ENCODE peak calls at places on chromosomes 6 and 20, in five cellular contexts. L is stomach; W is SJCRH30; M is hepatocyte; E is effector memory CD4-positive, alpha-beta T cell. D is an unnamed sample.

GRCh38 chr6:11975353-11975977 is 36.6 kb upstream of the HIVEP1 start:
- DNase-seq in M (no peak), L (peak; percentile 28), E (no peak), W (peak; percentile 51), D (no peak)

GRCh38 chr6:42200035-42200434 is 5.3 kb upstream of the GUCA1B start:
- DNase-seq in M (peak; percentile 70), W (no peak), L (no peak), E (no peak), D (no peak)

GRCh38 chr6:151494235-151494950 is 576 bp downstream of the CCDC170 start:
- DNase-seq in L (peak; percentile 43), E (no peak), M (peak; percentile 60), W (no peak), D (no peak)

GRCh38 chr20:39103732-39104131 is 141.6 kb downstream of the DHX35 start:
- DNase-seq in L (no peak), M (no peak), E (no peak), W (no peak), D (no peak)

GRCh38 chr6:10588562-10589428 is 67.6 kb downstream of the GCNT2 start:
- DNase-seq in L (no peak), W (no peak), M (no peak), E (no peak), D (no peak)

GRCh38 chr20:5482791-5483190 is 166.0 kb upstream of the PROKR2 start:
- DNase-seq in E (no peak), W (no peak), L (no peak), M (no peak), D (no peak)

GRCh38 chr20:60934724-60935123 is 317.3 kb upstream of the CDH4 start:
- DNase-seq in L (no peak), W (no peak), M (no peak), E (no peak), D (no peak)

GRCh38 chr6:142911395-142911794 is 33.6 kb downstream of the HIVEP2 start:
- DNase-seq in W (no peak), M (no peak), L (no peak), E (no peak), D (no peak)

GRCh38 chr20:6588296-6588695 is 179.2 kb upstream of the BMP2 start:
- DNase-seq in E (no peak), W (peak; percentile 4), L (peak; percentile 40), M (no peak), D (no peak)

GRCh38 chr6:117629119-117629518 is 26.8 kb upstream of the GOPC start:
- DNase-seq in L (no peak), E (no peak), W (no peak), M (no peak), D (no peak)

GRCh38 chr6:127102299-127102698 is 16.2 kb upstream of the RSPO3 start:
- DNase-seq in M (peak; percentile 42), E (no peak), L (no peak), W (no peak), D (no peak)

GRCh38 chr6:75524322-75524972 is 30.8 kb upstream of the FILIP1 start:
- DNase-seq in M (peak; percentile 73), E (no peak), L (no peak), W (peak; percentile 80), D (no peak)

GRCh38 chr20:42589976-42590639 is 599.6 kb downstream of the PTPRT start:
- DNase-seq in E (no peak), M (no peak), W (no peak), L (no peak), D (no peak)

GRCh38 chr20:24986436-24987015 is 6.0 kb downstream of the APMAP start:
- DNase-seq in L (no peak), W (no peak), M (no peak), E (no peak), D (no peak)

GRCh38 chr6:32785781-32786533 is 22.6 kb upstream of the HLA-DQB2 start:
- DNase-seq in W (peak; percentile 78), M (peak; percentile 82), E (peak; percentile 5), L (no peak), D (no peak)

GRCh38 chr6:45421700-45422540 is 44.2 kb upstream of the SUPT3H start:
- DNase-seq in W (peak; percentile 84), L (peak; percentile 57), E (peak; percentile 35), M (peak; percentile 70), D (peak; percentile 37)

DNA sequence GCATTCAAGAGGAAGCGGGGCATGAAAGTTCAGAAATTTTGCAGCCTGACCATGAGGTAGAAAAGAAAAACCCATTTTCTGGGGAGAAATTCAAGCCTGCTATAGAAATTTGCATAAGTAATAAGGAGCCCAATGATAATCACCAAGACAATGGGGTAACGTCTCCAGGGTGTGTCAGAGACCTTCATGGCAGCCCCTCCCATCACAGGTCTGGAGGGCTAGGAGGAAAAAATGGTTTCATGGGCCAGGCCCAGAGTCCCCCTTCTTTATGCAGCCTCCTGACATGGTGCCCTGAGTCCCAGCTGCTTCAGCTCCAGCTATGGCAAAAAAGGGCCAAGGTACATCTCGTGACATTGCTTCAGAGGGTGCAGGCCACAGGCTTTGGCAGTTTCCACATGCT is 618.5 kb downstream of the EYS start:
- DNase-seq in M (no peak), E (no peak), L (no peak), W (no peak), D (no peak)
- H3K9me3 ChIP-seq in M (no peaks in the 10 kb centered on the region), E (no peaks in the 10 kb centered on the region), L (peaks cover 10% of the 10 kb centered on the region), W (no peaks in the 10 kb centered on the region), D (no peaks in the 10 kb centered on the region)

GRCh38 chr20:22274330-22274729 is 310.0 kb downstream of the FOXA2 start:
- DNase-seq in E (no peak), M (no peak), W (no peak), L (no peak), D (no peak)
- H3K9me3 ChIP-seq in E (no peaks in the 10 kb centered on the region), M (no peaks in the 10 kb centered on the region), W (no peaks in the 10 kb centered on the region), L (no peaks in the 10 kb centered on the region), D (no peaks in the 10 kb centered on the region)

GRCh38 chr6:161125591-161125990 is 134.0 kb downstream of the MAP3K4 start:
- DNase-seq in W (no peak), L (no peak), E (no peak), M (no peak), D (no peak)
- H3K9me3 ChIP-seq in W (peaks cover 12% of the 10 kb centered on the region), L (peaks cover 14% of the 10 kb centered on the region), E (no peaks in the 10 kb centered on the region), M (peaks cover 28% of the 10 kb centered on the region), D (no peaks in the 10 kb centered on the region)

DNA sequence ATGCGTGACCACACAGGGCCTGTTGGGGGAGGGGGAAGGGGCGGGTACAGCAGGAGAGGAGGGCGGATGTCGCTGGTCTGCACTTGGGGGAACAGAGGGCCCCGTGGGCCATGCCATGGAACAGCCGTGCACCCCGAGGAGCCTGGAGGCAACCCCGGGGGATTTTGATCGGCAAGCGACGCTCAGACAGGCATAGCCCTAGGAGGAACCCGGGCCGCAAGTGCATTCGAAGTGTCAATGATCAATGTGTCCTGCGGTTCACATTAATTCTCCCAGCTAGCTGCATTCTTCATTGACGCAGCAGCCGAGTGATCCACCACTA is 772.8 kb upstream of the DEFB115 start:
- DNase-seq in W (no peak), M (no peak), L (no peak), E (no peak), D (no peak)
- H3K9me3 ChIP-seq in W (no peaks in the 10 kb centered on the region), M (peaks cover 3% of the 10 kb centered on the region), L (peaks cover 57% of the 10 kb centered on the region), E (no peaks in the 10 kb centered on the region), D (no peaks in the 10 kb centered on the region)

GRCh38 chr6:159311618-159312017 is 142.4 kb downstream of the FNDC1 start:
- DNase-seq in W (no peak), E (no peak), L (no peak), M (no peak), D (no peak)
- H3K9me3 ChIP-seq in W (no peaks in the 10 kb centered on the region), E (no peaks in the 10 kb centered on the region), L (no peaks in the 10 kb centered on the region), M (no peaks in the 10 kb centered on the region), D (no peaks in the 10 kb centered on the region)

GRCh38 chr6:137161975-137162374 is 11.5 kb downstream of the IL22RA2 start:
- DNase-seq in M (no peak), L (no peak), W (no peak), E (no peak), D (no peak)

GRCh38 chr6:137160763-137161162 is 12.7 kb downstream of the IL22RA2 start:
- DNase-seq in L (no peak), W (peak; percentile 4), M (no peak), E (no peak), D (no peak)

GRCh38 chr6:137163732-137164318 is 9.6 kb downstream of the IL22RA2 start:
- DNase-seq in W (no peak), M (no peak), E (no peak), L (no peak), D (no peak)

GRCh38 chr6:137165375-137166246 is 7.8 kb downstream of the IL22RA2 start:
- DNase-seq in M (no peak), L (peak; percentile 69), W (peak; percentile 46), E (peak; percentile 34), D (no peak)

GRCh38 chr6:137162692-137163303 is 10.6 kb downstream of the IL22RA2 start:
- DNase-seq in E (no peak), M (no peak), W (no peak), L (no peak), D (no peak)
- H3K9me3 ChIP-seq in E (no peaks in the 10 kb centered on the region), M (no peaks in the 10 kb centered on the region), W (peaks cover 6% of the 10 kb centered on the region), L (no peaks in the 10 kb centered on the region), D (no peaks in the 10 kb centered on the region)

GRCh38 chr6:9112548-9112947 is 677.2 kb upstream of the SLC35B3 start:
- DNase-seq in E (no peak), M (no peak), W (peak; percentile 80), L (no peak), D (no peak)
- H3K9me3 ChIP-seq in E (no peaks in the 10 kb centered on the region), M (no peaks in the 10 kb centered on the region), W (no peaks in the 10 kb centered on the region), L (no peaks in the 10 kb centered on the region), D (no peaks in the 10 kb centered on the region)

D was measured in T-helper 17 cell.